ENCODE peak calls at places on chromosome 18, in eight cellular contexts. One of them, this sample, is unnamed.

GRCh38 chr18:67525328-67526110 is 9.0 kb upstream of the DSEL start:
- DNase-seq in right cardiac atrium: peak; percentile 54
- DNase-seq in esophagus squamous epithelium: no peak
- DNase-seq in PC-3: peak; percentile 93
- DNase-seq in SJSA1: peak; percentile 85
- DNase-seq in ovary: peak; percentile 62
- DNase-seq in CD8-positive, alpha-beta memory T cell: no peak
- DNase-seq in pancreas: peak; percentile 58
- DNase-seq in this sample: peak; percentile 95

GRCh38 chr18:48992791-48993555 is 42.2 kb upstream of the SMAD7 start:
- DNase-seq in right cardiac atrium: no peak
- DNase-seq in esophagus squamous epithelium: no peak
- DNase-seq in PC-3: no peak
- DNase-seq in SJSA1: no peak
- DNase-seq in ovary: no peak
- DNase-seq in CD8-positive, alpha-beta memory T cell: no peak
- DNase-seq in pancreas: no peak
- DNase-seq in this sample: no peak

GRCh38 chr18:69789794-69790193 is 157.9 kb downstream of the CD226 start:
- DNase-seq in right cardiac atrium: no peak
- DNase-seq in esophagus squamous epithelium: no peak
- DNase-seq in PC-3: no peak
- DNase-seq in SJSA1: no peak
- DNase-seq in ovary: no peak
- DNase-seq in CD8-positive, alpha-beta memory T cell: no peak
- DNase-seq in pancreas: no peak
- DNase-seq in this sample: no peak

GRCh38 chr18:78859686-78860085 is 119.9 kb upstream of the SALL3 start:
- DNase-seq in right cardiac atrium: no peak
- DNase-seq in esophagus squamous epithelium: no peak
- DNase-seq in PC-3: no peak
- DNase-seq in SJSA1: no peak
- DNase-seq in ovary: no peak
- DNase-seq in CD8-positive, alpha-beta memory T cell: no peak
- DNase-seq in pancreas: no peak
- DNase-seq in this sample: no peak

GRCh38 chr18:62799977-62800376 is 84.6 kb downstream of the PHLPP1 start:
- DNase-seq in right cardiac atrium: no peak
- DNase-seq in esophagus squamous epithelium: no peak
- DNase-seq in PC-3: no peak
- DNase-seq in SJSA1: no peak
- DNase-seq in ovary: no peak
- DNase-seq in CD8-positive, alpha-beta memory T cell: no peak
- DNase-seq in pancreas: no peak
- DNase-seq in this sample: no peak

GRCh38 chr18:35029103-35029502 is 12.1 kb upstream of the MAPRE2 start:
- DNase-seq in right cardiac atrium: peak; percentile 43
- DNase-seq in esophagus squamous epithelium: no peak
- DNase-seq in PC-3: no peak
- DNase-seq in SJSA1: peak; percentile 49
- DNase-seq in ovary: no peak
- DNase-seq in CD8-positive, alpha-beta memory T cell: no peak
- DNase-seq in pancreas: no peak
- DNase-seq in this sample: peak; percentile 62

GRCh38 chr18:58671941-58672565 is 788 bp downstream of the MALT1 start:
- DNase-seq in right cardiac atrium: peak; percentile 42
- DNase-seq in esophagus squamous epithelium: peak; percentile 7
- DNase-seq in PC-3: peak; percentile 45
- DNase-seq in SJSA1: no peak
- DNase-seq in ovary: no peak
- DNase-seq in CD8-positive, alpha-beta memory T cell: no peak
- DNase-seq in pancreas: no peak
- DNase-seq in this sample: peak; percentile 14

GRCh38 chr18:3251963-3252277 is 4.3 kb downstream of the MYL12A start:
- DNase-seq in right cardiac atrium: no peak
- DNase-seq in esophagus squamous epithelium: no peak
- DNase-seq in PC-3: no peak
- DNase-seq in SJSA1: no peak
- DNase-seq in ovary: no peak
- DNase-seq in CD8-positive, alpha-beta memory T cell: no peak
- DNase-seq in pancreas: no peak
- DNase-seq in this sample: no peak

GRCh38 chr18:23970161-23971153 is 44.1 kb upstream of the TTC39C start:
- DNase-seq in right cardiac atrium: no peak
- DNase-seq in esophagus squamous epithelium: peak; percentile 13
- DNase-seq in PC-3: no peak
- DNase-seq in SJSA1: no peak
- DNase-seq in ovary: no peak
- DNase-seq in CD8-positive, alpha-beta memory T cell: peak; percentile 77
- DNase-seq in pancreas: no peak
- DNase-seq in this sample: no peak

GRCh38 chr18:3873698-3874495 is 423.9 kb downstream of the TGIF1 start:
- DNase-seq in right cardiac atrium: no peak
- DNase-seq in esophagus squamous epithelium: no peak
- DNase-seq in PC-3: no peak
- DNase-seq in SJSA1: no peak
- DNase-seq in ovary: no peak
- DNase-seq in CD8-positive, alpha-beta memory T cell: no peak
- DNase-seq in pancreas: no peak
- DNase-seq in this sample: no peak

GRCh38 chr18:79374408-79375171 is 21.1 kb upstream of the NFATC1 start:
- DNase-seq in right cardiac atrium: no peak
- DNase-seq in esophagus squamous epithelium: no peak
- DNase-seq in PC-3: no peak
- DNase-seq in SJSA1: no peak
- DNase-seq in ovary: no peak
- DNase-seq in CD8-positive, alpha-beta memory T cell: no peak
- DNase-seq in pancreas: no peak
- DNase-seq in this sample: no peak

GRCh38 chr18:21210278-21210677 is 31.8 kb upstream of the GREB1L start:
- DNase-seq in right cardiac atrium: no peak
- DNase-seq in esophagus squamous epithelium: no peak
- DNase-seq in PC-3: no peak
- DNase-seq in SJSA1: no peak
- DNase-seq in ovary: no peak
- DNase-seq in CD8-positive, alpha-beta memory T cell: no peak
- DNase-seq in pancreas: no peak
- DNase-seq in this sample: no peak

GRCh38 chr18:53193870-53194269 is 853.9 kb downstream of the DCC start:
- DNase-seq in right cardiac atrium: no peak
- DNase-seq in esophagus squamous epithelium: no peak
- DNase-seq in PC-3: no peak
- DNase-seq in SJSA1: no peak
- DNase-seq in ovary: no peak
- DNase-seq in CD8-positive, alpha-beta memory T cell: no peak
- DNase-seq in pancreas: no peak
- DNase-seq in this sample: no peak

GRCh38 chr18:48360376-48361021 is 48.7 kb downstream of the ZBTB7C start:
- DNase-seq in right cardiac atrium: no peak
- DNase-seq in esophagus squamous epithelium: no peak
- DNase-seq in PC-3: no peak
- DNase-seq in SJSA1: peak; percentile 32
- DNase-seq in ovary: no peak
- DNase-seq in CD8-positive, alpha-beta memory T cell: no peak
- DNase-seq in pancreas: no peak
- DNase-seq in this sample: no peak

GRCh38 chr18:23887035-23887434 is 127.5 kb upstream of the TTC39C start:
- DNase-seq in right cardiac atrium: no peak
- DNase-seq in esophagus squamous epithelium: no peak
- DNase-seq in PC-3: no peak
- DNase-seq in SJSA1: no peak
- DNase-seq in ovary: no peak
- DNase-seq in CD8-positive, alpha-beta memory T cell: no peak
- DNase-seq in pancreas: no peak
- DNase-seq in this sample: no peak

GRCh38 chr18:77127769-77128671 is 4.6 kb downstream of the MBP start:
- DNase-seq in right cardiac atrium: no peak
- DNase-seq in esophagus squamous epithelium: no peak
- DNase-seq in PC-3: peak; percentile 98
- DNase-seq in SJSA1: no peak
- DNase-seq in ovary: no peak
- DNase-seq in CD8-positive, alpha-beta memory T cell: peak; percentile 75
- DNase-seq in pancreas: peak; percentile 68
- DNase-seq in this sample: peak; percentile 86
- H3K27ac ChIP-seq in right cardiac atrium: no peak overlapping the region
- H3K27ac ChIP-seq in esophagus squamous epithelium: peak overlapping the region; percentile 78
- H3K27ac ChIP-seq in PC-3: peak overlapping the region; percentile 96
- H3K27ac ChIP-seq in SJSA1: peak overlapping the region; percentile 54
- H3K27ac ChIP-seq in ovary: no peak overlapping the region
- H3K27ac ChIP-seq in CD8-positive, alpha-beta memory T cell: no peak overlapping the region
- H3K27ac ChIP-seq in pancreas: peak overlapping the region; percentile 80
- H3K27ac ChIP-seq in this sample: peak overlapping the region; percentile 96

GRCh38 chr18:42773870-42774269 is 341.6 kb downstream of the RIT2 start:
- DNase-seq in right cardiac atrium: no peak
- DNase-seq in esophagus squamous epithelium: no peak
- DNase-seq in PC-3: no peak
- DNase-seq in SJSA1: no peak
- DNase-seq in ovary: no peak
- DNase-seq in CD8-positive, alpha-beta memory T cell: no peak
- DNase-seq in pancreas: no peak
- DNase-seq in this sample: no peak
- H3K27ac ChIP-seq in right cardiac atrium: no peak overlapping the region
- H3K27ac ChIP-seq in esophagus squamous epithelium: no peak overlapping the region
- H3K27ac ChIP-seq in PC-3: no peak overlapping the region
- H3K27ac ChIP-seq in SJSA1: no peak overlapping the region
- H3K27ac ChIP-seq in ovary: no peak overlapping the region
- H3K27ac ChIP-seq in CD8-positive, alpha-beta memory T cell: no peak overlapping the region
- H3K27ac ChIP-seq in pancreas: no peak overlapping the region
- H3K27ac ChIP-seq in this sample: no peak overlapping the region

GRCh38 chr18:10047237-10047636 is 133.4 kb downstream of the VAPA start:
- DNase-seq in right cardiac atrium: no peak
- DNase-seq in esophagus squamous epithelium: no peak
- DNase-seq in PC-3: peak; percentile 19
- DNase-seq in SJSA1: peak; percentile 85
- DNase-seq in ovary: no peak
- DNase-seq in CD8-positive, alpha-beta memory T cell: no peak
- DNase-seq in pancreas: no peak
- DNase-seq in this sample: peak; percentile 61

GRCh38 chr18:10050956-10051355 is 137.1 kb downstream of the VAPA start:
- DNase-seq in right cardiac atrium: no peak
- DNase-seq in esophagus squamous epithelium: no peak
- DNase-seq in PC-3: no peak
- DNase-seq in SJSA1: no peak
- DNase-seq in ovary: no peak
- DNase-seq in CD8-positive, alpha-beta memory T cell: no peak
- DNase-seq in pancreas: no peak
- DNase-seq in this sample: no peak

GRCh38 chr18:10051877-10052631 is 138.2 kb downstream of the VAPA start:
- DNase-seq in right cardiac atrium: peak; percentile 73
- DNase-seq in esophagus squamous epithelium: no peak
- DNase-seq in PC-3: no peak
- DNase-seq in SJSA1: peak; percentile 69
- DNase-seq in ovary: no peak
- DNase-seq in CD8-positive, alpha-beta memory T cell: no peak
- DNase-seq in pancreas: no peak
- DNase-seq in this sample: peak; percentile 48

GRCh38 chr18:10052871-10053270 is 139.1 kb downstream of the VAPA start:
- DNase-seq in right cardiac atrium: no peak
- DNase-seq in esophagus squamous epithelium: no peak
- DNase-seq in PC-3: no peak
- DNase-seq in SJSA1: no peak
- DNase-seq in ovary: no peak
- DNase-seq in CD8-positive, alpha-beta memory T cell: no peak
- DNase-seq in pancreas: no peak
- DNase-seq in this sample: no peak

GRCh38 chr18:10049721-10050120 is 135.9 kb downstream of the VAPA start:
- DNase-seq in right cardiac atrium: no peak
- DNase-seq in esophagus squamous epithelium: no peak
- DNase-seq in PC-3: no peak
- DNase-seq in SJSA1: no peak
- DNase-seq in ovary: no peak
- DNase-seq in CD8-positive, alpha-beta memory T cell: no peak
- DNase-seq in pancreas: no peak
- DNase-seq in this sample: no peak
- H3K27ac ChIP-seq in right cardiac atrium: no peak overlapping the region
- H3K27ac ChIP-seq in esophagus squamous epithelium: peak overlapping the region; percentile 86
- H3K27ac ChIP-seq in PC-3: no peak overlapping the region
- H3K27ac ChIP-seq in SJSA1: no peak overlapping the region
- H3K27ac ChIP-seq in ovary: no peak overlapping the region
- H3K27ac ChIP-seq in CD8-positive, alpha-beta memory T cell: no peak overlapping the region
- H3K27ac ChIP-seq in pancreas: no peak overlapping the region
- H3K27ac ChIP-seq in this sample: no peak overlapping the region

GRCh38 chr18:9919564-9920232 is 5.9 kb downstream of the VAPA start:
- DNase-seq in right cardiac atrium: no peak
- DNase-seq in esophagus squamous epithelium: no peak
- DNase-seq in PC-3: no peak
- DNase-seq in SJSA1: no peak
- DNase-seq in ovary: no peak
- DNase-seq in CD8-positive, alpha-beta memory T cell: no peak
- DNase-seq in pancreas: no peak
- DNase-seq in this sample: no peak
- H3K27ac ChIP-seq in right cardiac atrium: peak overlapping the region; percentile 29
- H3K27ac ChIP-seq in esophagus squamous epithelium: no peak overlapping the region
- H3K27ac ChIP-seq in PC-3: no peak overlapping the region
- H3K27ac ChIP-seq in SJSA1: no peak overlapping the region
- H3K27ac ChIP-seq in ovary: no peak overlapping the region
- H3K27ac ChIP-seq in CD8-positive, alpha-beta memory T cell: no peak overlapping the region
- H3K27ac ChIP-seq in pancreas: no peak overlapping the region
- H3K27ac ChIP-seq in this sample: no peak overlapping the region